ENCODE peak calls at places on chromosome 20, in nine cellular contexts. Z is DMS79; I is stimulated activated CD8-positive, alpha-beta memory T cell treated with anti-CD3 and anti-CD28 coated beads, Interleukin-2, amount 100 ng/mL, for 48 hours; J is upper lobe of right lung; C is stimulated activated CD4-positive, alpha-beta T cell treated with anti-CD3 and anti-CD28 coated beads, TNF-alpha, amount 100 ng/mL, for 4 hours; L is BE2C; V is epithelial cell of esophagus; X is NCI-H1436; B is effector CD4-positive, alpha-beta T cell. H is an unnamed sample.

GRCh38 chr20:20737158-20737557 is 24.7 kb upstream of the RALGAPA2 start:
- DNase-seq in Z (no peak), J (no peak), X (no peak), L (no peak), C (no peak), V (no peak), I (no peak), B (no peak), H (no peak)

GRCh38 chr20:61905781-61906523 is 159.7 kb downstream of the TAF4 start:
- DNase-seq in I (no peak), J (no peak), Z (no peak), V (no peak), B (no peak), X (no peak), L (no peak), C (no peak), H (no peak)

GRCh38 chr20:31713312-31714049 is 9.2 kb downstream of the BCL2L1 start:
- DNase-seq in C (no peak), V (peak; percentile 73), J (peak; percentile 73), X (no peak), B (no peak), Z (no peak), I (no peak), L (no peak), H (no peak)

GRCh38 chr20:63782521-63782971 is 43.0 kb downstream of the SLC2A4RG start:
- DNase-seq in V (no peak), C (peak; percentile 13), B (no peak), X (no peak), J (no peak), Z (no peak), L (no peak), I (no peak), H (no peak)

GRCh38 chr20:38806855-38807655 is 1.6 kb downstream of the PPP1R16B start:
- DNase-seq in B (peak; percentile 40), X (no peak), L (peak; percentile 33), V (no peak), I (no peak), Z (peak; percentile 13), C (no peak), J (no peak), H (peak; percentile 67)

GRCh38 chr20:7775072-7775471 is 165.2 kb downstream of the HAO1 start:
- DNase-seq in Z (no peak), B (no peak), J (no peak), V (no peak), L (no peak), C (no peak), I (no peak), X (no peak), H (no peak)

GRCh38 chr20:7734216-7734615 is 206.0 kb downstream of the HAO1 start:
- DNase-seq in B (no peak), Z (no peak), I (no peak), L (no peak), V (no peak), X (no peak), J (no peak), C (no peak), H (no peak)

GRCh38 chr20:50034567-50035170 is 51.9 kb downstream of the SNAI1 start:
- DNase-seq in V (peak; percentile 62), J (no peak), B (no peak), Z (no peak), C (no peak), L (no peak), I (no peak), X (no peak), H (no peak)

GRCh38 chr20:50518270-50518721 is 8.1 kb downstream of the PTPN1 start:
- DNase-seq in C (no peak), L (no peak), J (no peak), V (peak; percentile 42), B (no peak), Z (no peak), X (no peak), I (no peak), H (no peak)

GRCh38 chr20:52054123-52054522 is 137.5 kb downstream of the ZFP64 start:
- DNase-seq in L (no peak), B (no peak), X (no peak), V (no peak), J (no peak), C (no peak), I (no peak), Z (no peak), H (no peak)

GRCh38 chr20:50555687-50556086 is 45.5 kb downstream of the PTPN1 start:
- DNase-seq in B (no peak), L (no peak), J (no peak), I (no peak), V (no peak), Z (no peak), C (no peak), X (no peak), H (no peak)

GRCh38 chr20:57264908-57265648 is 1.4 kb downstream of the BMP7 start:
- DNase-seq in Z (no peak), L (no peak), V (no peak), J (no peak), B (no peak), X (no peak), C (no peak), I (no peak), H (no peak)

GRCh38 chr20:38877483-38877882 is 48.7 kb upstream of the FAM83D start:
- DNase-seq in V (no peak), J (no peak), B (no peak), I (no peak), X (no peak), Z (no peak), L (peak; percentile 72), C (no peak), H (no peak)

GRCh38 chr20:4836473-4836872 is 114.8 kb downstream of the PRND start:
- DNase-seq in V (no peak), L (no peak), X (no peak), J (no peak), B (no peak), Z (no peak), C (no peak), I (no peak), H (no peak)

GRCh38 chr20:19233025-19233794 is 20.8 kb downstream of the SLC24A3 start:
- DNase-seq in I (no peak), X (no peak), C (no peak), L (no peak), V (no peak), J (no peak), Z (no peak), B (no peak), H (no peak)

H was measured in endodermal cell.